ENCODE peak calls at places on chromosome 22, in nine cellular contexts. One of them, this sample, is unnamed.
A peak's percentile ranks its signal among the peaks of the same experiment; 100 is the strongest.

GRCh38 chr22:27445876-27446275 is 355.7 kb downstream of the MN1 start:
- DNase-seq in endothelial cell of umbilical vein: no peak
- DNase-seq in spleen: no peak
- DNase-seq in A549: no peak
- DNase-seq in NB4: no peak
- DNase-seq in body of pancreas: no peak
- DNase-seq in uterus: peak; percentile 20
- DNase-seq in IMR-90: peak; percentile 2
- DNase-seq in esophagus squamous epithelium: no peak
- DNase-seq in this sample: no peak

GRCh38 chr22:17087176-17088131 is 2.7 kb downstream of the IL17RA start:
- DNase-seq in endothelial cell of umbilical vein: no peak
- DNase-seq in spleen: no peak
- DNase-seq in A549: no peak
- DNase-seq in NB4: peak; percentile 88
- DNase-seq in body of pancreas: no peak
- DNase-seq in uterus: no peak
- DNase-seq in IMR-90: peak; percentile 91
- DNase-seq in esophagus squamous epithelium: no peak
- DNase-seq in this sample: peak; percentile 75

GRCh38 chr22:25495286-25495685 is 69.2 kb upstream of the GRK3 start:
- DNase-seq in endothelial cell of umbilical vein: no peak
- DNase-seq in spleen: no peak
- DNase-seq in A549: no peak
- DNase-seq in NB4: no peak
- DNase-seq in body of pancreas: no peak
- DNase-seq in uterus: no peak
- DNase-seq in IMR-90: peak; percentile 32
- DNase-seq in esophagus squamous epithelium: no peak
- DNase-seq in this sample: no peak

GRCh38 chr22:47618180-47618579 is 855.7 kb downstream of the TBC1D22A start:
- DNase-seq in endothelial cell of umbilical vein: no peak
- DNase-seq in spleen: peak; percentile 63
- DNase-seq in A549: no peak
- DNase-seq in NB4: no peak
- DNase-seq in body of pancreas: no peak
- DNase-seq in uterus: no peak
- DNase-seq in IMR-90: no peak
- DNase-seq in esophagus squamous epithelium: no peak
- DNase-seq in this sample: peak; percentile 70

GRCh38 chr22:47872761-47873535 is 1110.5 kb downstream of the TBC1D22A start:
- DNase-seq in endothelial cell of umbilical vein: no peak
- DNase-seq in spleen: no peak
- DNase-seq in A549: no peak
- DNase-seq in NB4: no peak
- DNase-seq in body of pancreas: no peak
- DNase-seq in uterus: no peak
- DNase-seq in IMR-90: no peak
- DNase-seq in esophagus squamous epithelium: no peak
- DNase-seq in this sample: no peak

GRCh38 chr22:33659423-33659822 is 260.9 kb downstream of the LARGE1 start:
- DNase-seq in endothelial cell of umbilical vein: no peak
- DNase-seq in spleen: no peak
- DNase-seq in A549: no peak
- DNase-seq in NB4: no peak
- DNase-seq in body of pancreas: no peak
- DNase-seq in uterus: peak; percentile 39
- DNase-seq in IMR-90: no peak
- DNase-seq in esophagus squamous epithelium: no peak
- DNase-seq in this sample: no peak

GRCh38 chr22:46653596-46653995 is 33.4 kb downstream of the GRAMD4 start:
- DNase-seq in endothelial cell of umbilical vein: no peak
- DNase-seq in spleen: no peak
- DNase-seq in A549: no peak
- DNase-seq in NB4: peak; percentile 37
- DNase-seq in body of pancreas: no peak
- DNase-seq in uterus: no peak
- DNase-seq in IMR-90: no peak
- DNase-seq in esophagus squamous epithelium: no peak
- DNase-seq in this sample: no peak

GRCh38 chr22:50258361-50259292 is 2.9 kb downstream of the MAPK12 start:
- DNase-seq in endothelial cell of umbilical vein: no peak
- DNase-seq in spleen: no peak
- DNase-seq in A549: no peak
- DNase-seq in NB4: no peak
- DNase-seq in body of pancreas: no peak
- DNase-seq in uterus: no peak
- DNase-seq in IMR-90: no peak
- DNase-seq in esophagus squamous epithelium: no peak
- DNase-seq in this sample: no peak

GRCh38 chr22:21626073-21626734 is 3.6 kb downstream of the YDJC start:
- DNase-seq in endothelial cell of umbilical vein: no peak
- DNase-seq in spleen: no peak
- DNase-seq in A549: no peak
- DNase-seq in NB4: peak; percentile 18
- DNase-seq in body of pancreas: no peak
- DNase-seq in uterus: no peak
- DNase-seq in IMR-90: no peak
- DNase-seq in esophagus squamous epithelium: no peak
- DNase-seq in this sample: no peak

GRCh38 chr22:21624120-21624879 is 5.5 kb downstream of the YDJC start:
- DNase-seq in endothelial cell of umbilical vein: no peak
- DNase-seq in spleen: no peak
- DNase-seq in A549: no peak
- DNase-seq in NB4: peak; percentile 59
- DNase-seq in body of pancreas: no peak
- DNase-seq in uterus: no peak
- DNase-seq in IMR-90: peak; percentile 23
- DNase-seq in esophagus squamous epithelium: no peak
- DNase-seq in this sample: no peak

GRCh38 chr22:21626735-21627469 is 2.9 kb downstream of the YDJC start:
- DNase-seq in endothelial cell of umbilical vein: no peak
- DNase-seq in spleen: no peak
- DNase-seq in A549: no peak
- DNase-seq in NB4: peak; percentile 27
- DNase-seq in body of pancreas: no peak
- DNase-seq in uterus: no peak
- DNase-seq in IMR-90: no peak
- DNase-seq in esophagus squamous epithelium: no peak
- DNase-seq in this sample: no peak

GRCh38 chr22:21623402-21623970 is 6.3 kb downstream of the YDJC start:
- DNase-seq in endothelial cell of umbilical vein: no peak
- DNase-seq in spleen: no peak
- DNase-seq in A549: no peak
- DNase-seq in NB4: no peak
- DNase-seq in body of pancreas: no peak
- DNase-seq in uterus: no peak
- DNase-seq in IMR-90: no peak
- DNase-seq in esophagus squamous epithelium: no peak
- DNase-seq in this sample: no peak

DNA sequence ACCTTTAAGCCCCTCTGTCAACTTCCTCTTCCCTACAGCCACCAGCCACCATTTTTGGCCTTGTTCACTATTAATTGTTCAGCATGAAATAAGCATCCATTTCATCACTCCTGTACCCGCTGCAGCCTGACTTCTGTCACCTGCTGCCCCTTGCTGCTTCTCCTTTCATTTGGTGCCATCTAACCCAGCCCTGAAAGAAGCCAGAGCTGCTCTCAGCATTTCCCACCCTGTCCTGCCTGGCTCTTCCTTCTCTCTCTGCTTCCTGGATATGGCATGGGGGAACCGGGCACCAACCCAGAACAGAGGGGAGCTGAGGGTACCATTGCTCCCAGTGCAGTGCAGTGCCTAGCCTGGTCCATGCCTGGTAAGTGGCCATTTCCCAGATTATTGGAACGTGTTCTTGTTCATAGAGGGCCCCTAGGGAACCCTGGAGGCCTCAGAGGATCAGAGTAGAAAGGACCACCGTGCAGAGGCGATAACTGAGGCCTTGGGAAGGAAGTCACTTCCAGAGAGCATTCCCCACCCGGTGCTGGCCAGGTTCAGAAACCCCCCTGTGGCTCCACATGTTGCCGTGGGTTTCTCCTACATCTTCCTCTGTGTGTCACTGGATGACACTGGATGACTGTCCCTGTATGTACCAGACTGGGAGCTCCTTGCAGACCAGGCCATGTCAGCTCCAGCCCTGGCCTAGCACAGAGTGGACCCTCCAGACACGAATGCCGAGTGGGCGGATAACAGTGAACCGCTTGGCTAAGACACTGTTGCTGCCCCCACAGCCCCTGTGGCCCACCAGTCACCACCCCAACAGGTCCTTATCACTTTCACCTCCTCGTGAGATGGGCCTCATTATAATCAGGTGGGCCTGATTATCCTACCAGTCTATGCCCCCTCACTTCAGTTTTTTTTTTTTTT is 4.7 kb downstream of the YDJC start:
- DNase-seq in endothelial cell of umbilical vein: no peak
- DNase-seq in spleen: no peak
- DNase-seq in A549: no peak
- DNase-seq in NB4: peak; percentile 73
- DNase-seq in body of pancreas: no peak
- DNase-seq in uterus: no peak
- DNase-seq in IMR-90: no peak
- DNase-seq in esophagus squamous epithelium: no peak
- DNase-seq in this sample: no peak
- TF ChIP-seq POLR2A in endothelial cell of umbilical vein: peak; percentile 28
- TF ChIP-seq POLR2A in spleen: no peak
- TF ChIP-seq POLR2A in A549: no peak
- TF ChIP-seq POLR2A in NB4: peak; percentile 19
- TF ChIP-seq POLR2A in body of pancreas: no peak
- TF ChIP-seq POLR2A in uterus: no peak
- TF ChIP-seq POLR2A in IMR-90: no peak
- TF ChIP-seq POLR2A in esophagus squamous epithelium: no peak
- TF ChIP-seq POLR2A in this sample: no peak

DNA sequence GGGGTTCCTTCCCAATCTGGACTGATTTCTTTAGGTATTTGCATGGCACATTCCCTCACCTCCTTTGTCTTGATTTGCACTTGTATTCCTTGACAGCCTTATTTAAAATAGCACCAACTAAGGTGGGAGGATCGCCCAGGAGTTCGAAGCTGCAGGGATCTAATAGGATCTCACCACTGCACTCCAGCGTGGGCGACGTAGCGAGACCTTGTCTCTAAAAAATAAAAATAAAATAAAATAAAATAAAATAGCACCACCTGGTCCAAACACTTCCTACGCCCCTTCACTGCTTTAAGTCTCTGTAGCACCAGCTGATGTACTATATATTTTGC is 775 bp downstream of the SLC2A11 start:
- DNase-seq in endothelial cell of umbilical vein: no peak
- DNase-seq in spleen: no peak
- DNase-seq in A549: no peak
- DNase-seq in NB4: no peak
- DNase-seq in body of pancreas: no peak
- DNase-seq in uterus: no peak
- DNase-seq in IMR-90: no peak
- DNase-seq in esophagus squamous epithelium: no peak
- DNase-seq in this sample: no peak
- TF ChIP-seq CTCF in endothelial cell of umbilical vein: no peak
- TF ChIP-seq CTCF in spleen: no peak
- TF ChIP-seq CTCF in A549: no peak
- TF ChIP-seq CTCF in NB4: no peak
- TF ChIP-seq CTCF in body of pancreas: no peak
- TF ChIP-seq CTCF in uterus: no peak
- TF ChIP-seq CTCF in IMR-90: no peak
- TF ChIP-seq CTCF in esophagus squamous epithelium: no peak
- TF ChIP-seq CTCF in this sample: no peak

GRCh38 chr22:44182591-44183588 is 2.2 kb downstream of the PARVG start:
- DNase-seq in endothelial cell of umbilical vein: no peak
- DNase-seq in spleen: peak; percentile 95
- DNase-seq in A549: no peak
- DNase-seq in NB4: peak; percentile 90
- DNase-seq in body of pancreas: no peak
- DNase-seq in uterus: no peak
- DNase-seq in IMR-90: no peak
- DNase-seq in esophagus squamous epithelium: no peak
- DNase-seq in this sample: no peak

GRCh38 chr22:44181912-44182590 is 1.3 kb downstream of the PARVG start:
- DNase-seq in endothelial cell of umbilical vein: no peak
- DNase-seq in spleen: peak; percentile 89
- DNase-seq in A549: no peak
- DNase-seq in NB4: peak; percentile 33
- DNase-seq in body of pancreas: no peak
- DNase-seq in uterus: no peak
- DNase-seq in IMR-90: no peak
- DNase-seq in esophagus squamous epithelium: no peak
- DNase-seq in this sample: no peak

GRCh38 chr22:44180706-44181032 is at the start of gene PARVG:
- DNase-seq in endothelial cell of umbilical vein: no peak
- DNase-seq in spleen: peak; percentile 70
- DNase-seq in A549: no peak
- DNase-seq in NB4: no peak
- DNase-seq in body of pancreas: no peak
- DNase-seq in uterus: no peak
- DNase-seq in IMR-90: no peak
- DNase-seq in esophagus squamous epithelium: no peak
- DNase-seq in this sample: no peak

GRCh38 chr22:44179989-44180705 is 578 bp upstream of the PARVG start:
- DNase-seq in endothelial cell of umbilical vein: no peak
- DNase-seq in spleen: peak; percentile 70
- DNase-seq in A549: no peak
- DNase-seq in NB4: peak; percentile 83
- DNase-seq in body of pancreas: no peak
- DNase-seq in uterus: no peak
- DNase-seq in IMR-90: no peak
- DNase-seq in esophagus squamous epithelium: no peak
- DNase-seq in this sample: no peak

DNA sequence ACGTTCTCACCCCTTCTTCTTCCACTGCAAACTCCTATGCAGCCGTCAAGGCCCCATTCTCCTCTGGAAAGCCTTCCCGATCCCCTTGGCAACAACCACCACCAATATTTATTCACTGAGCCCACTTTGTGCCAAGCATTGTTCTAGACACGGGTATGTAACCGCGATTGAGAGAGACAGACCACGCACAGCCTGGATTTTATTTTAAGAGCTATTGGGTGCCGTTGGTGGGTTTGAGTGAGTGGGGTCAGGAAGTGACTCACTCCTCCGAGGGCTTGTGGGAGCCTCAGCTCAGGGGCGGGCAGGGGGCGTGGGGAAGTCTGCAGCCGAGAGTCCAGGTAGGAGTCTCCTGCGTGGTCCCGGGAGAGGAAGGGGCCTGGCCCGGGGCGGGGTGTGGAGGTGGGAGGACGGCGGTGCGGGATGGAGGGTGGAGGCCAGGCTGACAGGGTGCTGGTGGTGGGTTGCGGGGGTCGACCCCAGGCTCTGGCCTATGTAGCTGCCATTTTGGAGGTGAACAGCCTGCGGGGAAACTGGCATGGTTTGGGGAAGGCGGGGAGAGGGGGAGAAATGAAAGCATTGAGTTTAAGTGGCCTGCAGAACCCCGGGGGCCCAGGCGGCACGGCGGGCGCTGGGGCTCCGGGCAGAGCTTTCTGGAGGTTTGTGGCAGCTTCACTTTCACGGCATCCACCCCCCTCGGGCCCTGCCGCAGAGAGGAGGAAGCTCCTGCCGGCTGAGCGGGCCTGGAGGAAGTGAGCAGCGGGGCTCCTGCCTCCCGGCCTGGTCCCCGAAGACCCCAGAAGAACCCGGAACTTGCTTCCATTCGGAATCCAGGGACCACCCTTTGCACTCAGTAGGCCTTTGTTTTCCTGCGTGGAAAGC is 547 bp downstream of the PARVG start:
- DNase-seq in endothelial cell of umbilical vein: no peak
- DNase-seq in spleen: peak; percentile 95
- DNase-seq in A549: no peak
- DNase-seq in NB4: peak; percentile 95
- DNase-seq in body of pancreas: no peak
- DNase-seq in uterus: no peak
- DNase-seq in IMR-90: no peak
- DNase-seq in esophagus squamous epithelium: no peak
- DNase-seq in this sample: no peak
- H3K4me3 ChIP-seq in endothelial cell of umbilical vein: no peak overlapping the region
- H3K4me3 ChIP-seq in spleen: peak overlapping the region; percentile 57
- H3K4me3 ChIP-seq in A549: no peak overlapping the region
- H3K4me3 ChIP-seq in NB4: peak overlapping the region; percentile 74
- H3K4me3 ChIP-seq in body of pancreas: no peak overlapping the region
- H3K4me3 ChIP-seq in uterus: no peak overlapping the region
- H3K4me3 ChIP-seq in IMR-90: no peak overlapping the region
- H3K4me3 ChIP-seq in esophagus squamous epithelium: peak overlapping the region; percentile 41
- H3K4me3 ChIP-seq in this sample: no peak overlapping the region

DNA sequence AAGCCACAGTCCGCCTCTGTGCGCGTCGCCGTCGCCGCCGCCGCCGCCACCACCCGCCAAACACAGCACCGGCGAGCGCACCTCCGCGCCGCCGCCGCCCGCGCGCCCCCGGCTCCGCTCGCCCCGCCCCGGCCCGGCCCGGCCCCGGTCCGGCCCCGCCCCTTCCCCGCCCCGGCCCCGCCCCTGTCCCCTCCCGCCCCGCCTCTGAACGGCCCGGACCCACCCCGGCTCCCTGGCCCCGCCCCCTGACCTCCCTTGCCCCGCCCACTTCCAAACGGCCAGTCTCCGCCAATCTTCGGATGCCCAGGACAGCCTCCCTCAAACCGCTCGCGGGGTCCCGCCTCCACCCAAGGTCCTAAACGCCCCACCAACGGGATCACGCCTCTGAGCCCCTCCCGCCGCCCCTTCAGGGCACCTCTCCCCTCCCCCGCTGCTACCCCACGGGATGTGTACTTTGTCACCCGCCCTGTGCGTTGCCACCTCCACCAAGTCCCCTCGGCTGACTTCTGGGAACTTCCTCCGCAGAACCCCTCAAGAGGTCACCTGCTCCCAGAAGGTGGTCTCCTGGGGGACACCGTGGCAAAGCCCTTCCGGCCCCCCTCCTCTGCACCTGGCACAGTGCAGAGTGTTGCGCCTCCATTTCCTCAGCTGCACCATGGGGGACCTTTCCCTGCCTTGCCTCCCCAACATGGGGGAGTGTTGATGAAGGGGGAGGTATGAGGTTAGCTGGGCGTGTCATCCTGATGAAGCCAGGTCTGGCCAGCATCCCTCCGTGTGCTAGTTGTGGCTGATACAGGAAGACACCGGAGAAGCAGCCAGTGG is at the start of gene KIAA0930:
- DNase-seq in endothelial cell of umbilical vein: peak; percentile 50
- DNase-seq in spleen: peak; percentile 96
- DNase-seq in A549: peak; percentile 67
- DNase-seq in NB4: peak; percentile 86
- DNase-seq in body of pancreas: peak; percentile 82
- DNase-seq in uterus: peak; percentile 87
- DNase-seq in IMR-90: peak; percentile 68
- DNase-seq in esophagus squamous epithelium: no peak
- DNase-seq in this sample: peak; percentile 72
- TF ChIP-seq POLR2A in endothelial cell of umbilical vein: no peak
- TF ChIP-seq POLR2A in spleen: no peak
- TF ChIP-seq POLR2A in A549: peak; percentile 22
- TF ChIP-seq POLR2A in NB4: no peak
- TF ChIP-seq POLR2A in body of pancreas: no peak
- TF ChIP-seq POLR2A in uterus: no peak
- TF ChIP-seq POLR2A in IMR-90: no peak
- TF ChIP-seq POLR2A in esophagus squamous epithelium: no peak
- TF ChIP-seq POLR2A in this sample: no peak